ENCODE peak calls at places on chromosomes 5 and 9, in four cellular contexts. One of them, this sample, is unnamed.

GRCh38 chr9:12702160-12702758 is 9.1 kb downstream of the TYRP1 start:
- DNase-seq in PC-3: peak
- DNase-seq in neural progenitor cell: peak
- DNase-seq in IMR-90: peak
- DNase-seq in this sample: no peak

GRCh38 chr9:94900222-94901018 is 173.9 kb downstream of the AOPEP start:
- DNase-seq in PC-3: peak
- DNase-seq in neural progenitor cell: no peak
- DNase-seq in IMR-90: peak
- DNase-seq in this sample: no peak

GRCh38 chr5:64666058-64666457 is 24.2 kb upstream of the SHISAL2B start:
- DNase-seq in PC-3: no peak
- DNase-seq in neural progenitor cell: no peak
- DNase-seq in IMR-90: peak
- DNase-seq in this sample: no peak

GRCh38 chr9:4235951-4236804 is 63.7 kb downstream of the GLIS3 start:
- DNase-seq in PC-3: peak
- DNase-seq in neural progenitor cell: no peak
- DNase-seq in IMR-90: peak
- DNase-seq in this sample: no peak

GRCh38 chr5:132456553-132457361 is 33.8 kb downstream of the IRF1 start:
- DNase-seq in PC-3: no peak
- DNase-seq in neural progenitor cell: no peak
- DNase-seq in IMR-90: no peak
- DNase-seq in this sample: peak

GRCh38 chr5:96478983-96479382 is 45.9 kb upstream of the PCSK1 start:
- DNase-seq in PC-3: no peak
- DNase-seq in neural progenitor cell: no peak
- DNase-seq in IMR-90: no peak
- DNase-seq in this sample: no peak

GRCh38 chr9:71671289-71671688 is 97.0 kb downstream of the CEMIP2 start:
- DNase-seq in PC-3: no peak
- DNase-seq in neural progenitor cell: no peak
- DNase-seq in IMR-90: no peak
- DNase-seq in this sample: no peak

GRCh38 chr5:156799171-156799570 is 50.9 kb upstream of the PPP1R2B start:
- DNase-seq in PC-3: no peak
- DNase-seq in neural progenitor cell: no peak
- DNase-seq in IMR-90: no peak
- DNase-seq in this sample: no peak

GRCh38 chr5:76175051-76175666 is 92.0 kb downstream of the SV2C start:
- DNase-seq in PC-3: peak
- DNase-seq in neural progenitor cell: peak
- DNase-seq in IMR-90: peak
- DNase-seq in this sample: peak

GRCh38 chr9:123070210-123070609 is 36.7 kb downstream of the GPR21 start:
- DNase-seq in PC-3: no peak
- DNase-seq in neural progenitor cell: no peak
- DNase-seq in IMR-90: no peak
- DNase-seq in this sample: no peak

GRCh38 chr5:42854795-42855194 is 43.1 kb upstream of the SELENOP start:
- DNase-seq in PC-3: no peak
- DNase-seq in neural progenitor cell: no peak
- DNase-seq in IMR-90: no peak
- DNase-seq in this sample: no peak

GRCh38 chr5:90585337-90585986 is 26.9 kb downstream of the ADGRV1 start:
- DNase-seq in PC-3: no peak
- DNase-seq in neural progenitor cell: no peak
- DNase-seq in IMR-90: no peak
- DNase-seq in this sample: no peak

GRCh38 chr9:136328622-136329041 is 1.3 kb downstream of the GPSM1 start:
- DNase-seq in PC-3: no peak
- DNase-seq in neural progenitor cell: peak
- DNase-seq in IMR-90: peak
- DNase-seq in this sample: no peak

GRCh38 chr9:89811356-89811755 is 206.5 kb downstream of the GADD45G start:
- DNase-seq in PC-3: no peak
- DNase-seq in neural progenitor cell: no peak
- DNase-seq in IMR-90: no peak
- DNase-seq in this sample: no peak

GRCh38 chr9:134473353-134474057 is 147.2 kb downstream of the RXRA start:
- DNase-seq in PC-3: no peak
- DNase-seq in neural progenitor cell: no peak
- DNase-seq in IMR-90: no peak
- DNase-seq in this sample: no peak

GRCh38 chr5:145978672-145979071 is 42.3 kb downstream of the SH3RF2 start:
- DNase-seq in PC-3: no peak
- DNase-seq in neural progenitor cell: no peak
- DNase-seq in IMR-90: no peak
- DNase-seq in this sample: no peak

GRCh38 chr9:109304350-109304749 is 16.5 kb downstream of the EPB41L4B start:
- DNase-seq in PC-3: no peak
- DNase-seq in neural progenitor cell: no peak
- DNase-seq in IMR-90: no peak
- DNase-seq in this sample: no peak

GRCh38 chr5:83965431-83965830 is 244.8 kb upstream of the HAPLN1 start:
- DNase-seq in PC-3: no peak
- DNase-seq in neural progenitor cell: no peak
- DNase-seq in IMR-90: no peak
- DNase-seq in this sample: no peak

GRCh38 chr5:33795532-33795931 is 96.3 kb downstream of the ADAMTS12 start:
- DNase-seq in PC-3: no peak
- DNase-seq in neural progenitor cell: peak
- DNase-seq in IMR-90: no peak
- DNase-seq in this sample: no peak

GRCh38 chr5:160547061-160547460 is 125.4 kb downstream of the PTTG1 start:
- DNase-seq in PC-3: no peak
- DNase-seq in neural progenitor cell: no peak
- DNase-seq in IMR-90: no peak
- DNase-seq in this sample: no peak

GRCh38 chr9:6758418-6759113 is 793 bp downstream of the KDM4C start:
- DNase-seq in PC-3: peak
- DNase-seq in neural progenitor cell: peak
- DNase-seq in IMR-90: peak
- DNase-seq in this sample: peak

GRCh38 chr9:33151007-33151557 is 16.1 kb downstream of the B4GALT1 start:
- DNase-seq in PC-3: peak
- DNase-seq in neural progenitor cell: no peak
- DNase-seq in IMR-90: peak
- DNase-seq in this sample: no peak

GRCh38 chr5:133225671-133226152 is 173.9 kb downstream of the HSPA4 start:
- DNase-seq in PC-3: peak
- DNase-seq in neural progenitor cell: no peak
- DNase-seq in IMR-90: peak
- DNase-seq in this sample: no peak

GRCh38 chr9:81224166-81224858 is 465.0 kb downstream of the TLE1 start:
- DNase-seq in PC-3: no peak
- DNase-seq in neural progenitor cell: peak
- DNase-seq in IMR-90: no peak
- DNase-seq in this sample: peak

GRCh38 chr9:37859043-37859442 is 44.9 kb downstream of the SLC25A51 start:
- DNase-seq in PC-3: peak
- DNase-seq in neural progenitor cell: no peak
- DNase-seq in IMR-90: peak
- DNase-seq in this sample: no peak

GRCh38 chr9:97905228-97905627 is 17.1 kb downstream of the TRMO start:
- DNase-seq in PC-3: no peak
- DNase-seq in neural progenitor cell: no peak
- DNase-seq in IMR-90: no peak
- DNase-seq in this sample: no peak

GRCh38 chr5:179470191-179470590 is 80.2 kb upstream of the RUFY1 start:
- DNase-seq in PC-3: no peak
- DNase-seq in neural progenitor cell: no peak
- DNase-seq in IMR-90: no peak
- DNase-seq in this sample: no peak

GRCh38 chr5:146137967-146138403 is 32.6 kb upstream of the PLAC8L1 start:
- DNase-seq in PC-3: peak
- DNase-seq in neural progenitor cell: no peak
- DNase-seq in IMR-90: peak
- DNase-seq in this sample: no peak

GRCh38 chr5:173310861-173311515 is 17.2 kb downstream of the STC2 start:
- DNase-seq in PC-3: peak
- DNase-seq in neural progenitor cell: no peak
- DNase-seq in IMR-90: peak
- DNase-seq in this sample: no peak

GRCh38 chr9:28774433-28775029 is 1201.2 kb upstream of the C9orf72 start:
- DNase-seq in PC-3: peak
- DNase-seq in neural progenitor cell: peak
- DNase-seq in IMR-90: peak
- DNase-seq in this sample: peak

GRCh38 chr9:88998911-88999310 is 7.6 kb downstream of the S1PR3 start:
- DNase-seq in PC-3: no peak
- DNase-seq in neural progenitor cell: no peak
- DNase-seq in IMR-90: no peak
- DNase-seq in this sample: no peak

GRCh38 chr9:132026932-132027585 is 52.6 kb downstream of the MED27 start:
- DNase-seq in PC-3: peak
- DNase-seq in neural progenitor cell: no peak
- DNase-seq in IMR-90: peak
- DNase-seq in this sample: no peak

DNA sequence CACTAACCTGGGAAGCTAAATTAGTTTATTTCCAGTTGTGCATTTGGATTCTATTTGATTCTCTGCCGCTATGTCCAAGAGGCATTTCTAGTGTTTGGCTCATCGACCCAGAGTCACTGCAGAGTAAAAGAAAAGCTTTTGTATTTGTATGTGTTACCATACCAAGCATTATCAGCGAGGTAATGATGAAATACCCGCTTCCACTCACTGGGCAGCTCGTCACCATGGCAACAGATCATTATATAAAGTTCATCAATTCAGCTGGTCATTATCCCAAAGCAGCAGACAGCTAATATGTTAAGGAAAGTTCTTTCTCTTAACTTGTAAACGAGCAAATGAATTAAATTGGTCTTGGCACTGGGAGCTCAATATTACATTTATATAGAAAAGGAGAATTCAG is 380.3 kb downstream of the SEMA5A start:
- DNase-seq in PC-3: no peak
- DNase-seq in neural progenitor cell: peak
- DNase-seq in IMR-90: no peak
- DNase-seq in this sample: no peak
- H3K4me2 ChIP-seq in PC-3: no peak
- H3K4me2 ChIP-seq in neural progenitor cell: no peak
- H3K4me2 ChIP-seq in IMR-90: no peak
- H3K4me2 ChIP-seq in this sample: no peak

GRCh38 chr5:93096561-93096960 is 484.5 kb downstream of the NR2F1-AS1 start:
- DNase-seq in PC-3: no peak
- DNase-seq in neural progenitor cell: no peak
- DNase-seq in IMR-90: no peak
- DNase-seq in this sample: no peak

GRCh38 chr5:93088997-93089396 is 492.0 kb downstream of the NR2F1-AS1 start:
- DNase-seq in PC-3: peak
- DNase-seq in neural progenitor cell: no peak
- DNase-seq in IMR-90: no peak
- DNase-seq in this sample: no peak

GRCh38 chr5:93090698-93091097 is 490.3 kb downstream of the NR2F1-AS1 start:
- DNase-seq in PC-3: no peak
- DNase-seq in neural progenitor cell: no peak
- DNase-seq in IMR-90: no peak
- DNase-seq in this sample: no peak

GRCh38 chr5:93088566-93088965 is 492.5 kb downstream of the NR2F1-AS1 start:
- DNase-seq in PC-3: no peak
- DNase-seq in neural progenitor cell: no peak
- DNase-seq in IMR-90: no peak
- DNase-seq in this sample: no peak

DNA sequence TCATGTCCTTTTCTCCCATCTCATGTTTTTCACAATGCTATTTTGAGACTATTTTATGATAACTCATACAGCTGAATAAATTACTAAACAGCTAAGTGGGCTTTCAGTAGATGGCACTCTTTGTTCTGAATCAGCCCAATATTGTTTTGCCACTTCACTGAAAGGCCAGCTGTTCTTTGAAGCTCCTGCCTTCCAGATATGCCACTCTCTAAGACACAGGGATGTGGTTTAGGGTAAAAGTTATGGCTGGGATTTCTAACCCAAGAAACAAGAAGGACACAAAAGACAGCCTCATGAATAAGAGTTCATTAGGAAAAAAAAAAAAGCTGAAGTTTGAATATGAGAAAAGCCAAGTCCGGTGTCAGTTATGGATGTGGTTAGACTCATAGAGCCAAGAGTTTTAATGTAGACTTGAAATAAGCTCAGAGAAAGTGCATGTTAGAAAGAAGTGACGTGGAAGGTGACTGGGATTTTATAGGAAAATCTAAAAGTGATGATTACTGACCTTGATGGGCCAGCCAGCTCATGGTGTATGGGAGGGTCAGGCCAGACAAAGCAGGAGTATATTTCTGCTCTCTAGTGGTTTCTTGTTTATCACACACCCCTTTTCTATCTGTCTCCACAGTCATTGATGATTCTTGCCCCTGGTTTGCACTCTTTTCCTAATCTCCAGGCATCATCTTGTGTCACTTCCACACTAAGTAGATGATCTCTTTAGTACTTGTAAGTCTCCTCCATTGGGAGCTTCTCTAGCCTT is 488.5 kb downstream of the NR2F1-AS1 start:
- DNase-seq in PC-3: peak
- DNase-seq in neural progenitor cell: no peak
- DNase-seq in IMR-90: peak
- DNase-seq in this sample: no peak
- TF ChIP-seq CTCF in PC-3: peak
- TF ChIP-seq CTCF in neural progenitor cell: no peak
- TF ChIP-seq CTCF in IMR-90: peak
- TF ChIP-seq CTCF in this sample: no peak

GRCh38 chr5:59789197-59789596 is 104.3 kb downstream of the PDE4D start:
- DNase-seq in PC-3: no peak
- DNase-seq in neural progenitor cell: no peak
- DNase-seq in IMR-90: no peak
- DNase-seq in this sample: no peak
- H3K4me2 ChIP-seq in PC-3: no peak
- H3K4me2 ChIP-seq in neural progenitor cell: no peak
- H3K4me2 ChIP-seq in IMR-90: no peak
- H3K4me2 ChIP-seq in this sample: no peak

DNA sequence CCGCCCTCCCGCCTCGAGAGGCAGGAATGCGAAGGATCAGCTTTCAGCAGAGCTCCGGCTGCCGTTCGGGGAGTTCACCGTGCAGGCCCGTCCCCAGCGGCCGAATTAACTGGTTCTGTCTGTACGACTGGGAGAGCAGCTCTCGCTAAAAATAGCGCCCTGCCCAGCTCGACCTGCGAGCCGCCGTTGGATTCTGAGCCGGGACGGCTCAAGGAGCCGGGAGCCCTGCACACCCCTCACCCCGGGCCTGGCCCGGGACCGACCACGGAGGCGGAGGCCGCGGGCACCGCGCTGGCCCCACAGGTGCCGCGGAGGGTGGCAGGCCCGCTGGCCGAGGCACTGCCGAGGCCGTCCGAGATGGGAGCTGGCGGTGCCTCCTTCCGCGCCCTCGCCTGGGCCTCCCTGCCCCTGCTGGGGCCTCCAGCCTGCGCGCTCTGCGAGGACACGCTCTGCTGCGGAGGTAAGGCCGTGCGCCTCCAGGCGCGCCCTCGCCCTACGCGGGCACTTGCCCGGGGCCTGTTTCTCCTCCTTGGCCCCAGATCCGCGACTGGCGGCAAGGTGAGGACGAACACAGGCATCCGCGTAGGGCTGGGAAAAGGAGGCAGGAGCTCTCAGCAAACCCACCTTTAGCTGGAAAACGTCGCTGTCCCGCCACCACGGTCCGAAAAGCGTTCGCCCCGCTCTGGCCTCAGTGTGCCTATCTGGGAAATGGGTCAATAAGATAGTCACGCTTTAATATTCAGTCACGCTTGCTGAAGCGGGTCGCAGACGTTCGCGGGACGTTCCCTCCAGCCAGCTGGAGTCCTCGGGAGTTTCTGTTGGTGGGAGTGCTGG is 53.0 kb upstream of the DAB2IP start:
- DNase-seq in PC-3: peak
- DNase-seq in neural progenitor cell: peak
- DNase-seq in IMR-90: peak
- DNase-seq in this sample: no peak
- TF ChIP-seq CTCF in PC-3: no peak
- TF ChIP-seq CTCF in neural progenitor cell: peak
- TF ChIP-seq CTCF in IMR-90: peak
- TF ChIP-seq CTCF in this sample: no peak

This sample was measured in OCI-LY7.